ENCODE peak calls at places on chromosomes 16 and 17, in four cellular contexts. P is ovary, C is transverse colon, S is stomach. Q is an unnamed sample. For H3K36me3, the result is how much of the 10 kb centered on the place peaks cover.

GRCh38 chr16:25692734-25693508 is 1.2 kb downstream of the HS3ST4 start:
- DNase-seq in P (no peak), C (no peak), S (no peak), Q (no peak)

GRCh38 chr17:67051837-67052236 is 7.5 kb downstream of the CACNG1 start:
- DNase-seq in P (no peak), C (no peak), S (no peak), Q (no peak)

GRCh38 chr17:60395508-60396065 is 3.7 kb upstream of the USP32 start:
- DNase-seq in P (no peak), C (no peak), S (no peak), Q (no peak)

GRCh38 chr17:40038882-40039513 is 15.2 kb downstream of the MED24 start:
- DNase-seq in P (peak), C (peak), S (peak), Q (peak)

GRCh38 chr16:70685938-70686375 is at the start of gene MTSS2:
- DNase-seq in P (peak), C (peak), S (peak), Q (peak)

GRCh38 chr17:19900809-19901208 is 33.1 kb upstream of the ULK2 start:
- DNase-seq in P (no peak), C (no peak), S (no peak), Q (no peak)

GRCh38 chr17:70054961-70055360 is 20.1 kb upstream of the KCNJ16 start:
- DNase-seq in P (no peak), C (no peak), S (no peak), Q (no peak)

GRCh38 chr17:78687125-78687524 is 94.9 kb downstream of the CYTH1 start:
- DNase-seq in P (no peak), C (no peak), S (no peak), Q (no peak)

GRCh38 chr16:50685456-50686058 is 4.4 kb upstream of the SNX20 start:
- DNase-seq in P (no peak), C (no peak), S (no peak), Q (no peak)

GRCh38 chr16:17339764-17340541 is 130.8 kb downstream of the XYLT1 start:
- DNase-seq in P (no peak), C (peak), S (peak), Q (no peak)

GRCh38 chr17:32929588-32929987 is 1.6 kb downstream of the TMEM98 start:
- DNase-seq in P (no peak), C (no peak), S (no peak), Q (no peak)

GRCh38 chr16:56190903-56191806 is at the start of gene GNAO1:
- DNase-seq in P (peak), C (peak), S (peak), Q (peak)

GRCh38 chr17:10109146-10109545 is 89.3 kb downstream of the GAS7 start:
- DNase-seq in P (no peak), C (no peak), S (no peak), Q (no peak)

GRCh38 chr16:53872248-53873221 is 168.6 kb downstream of the FTO start:
- DNase-seq in P (no peak), C (no peak), S (no peak), Q (no peak)

GRCh38 chr17:34241062-34241461 is 14.0 kb upstream of the CCL2 start:
- DNase-seq in P (no peak), C (peak), S (peak), Q (no peak)

GRCh38 chr16:49857423-49858181 is 1.7 kb upstream of the ZNF423 start:
- DNase-seq in P (peak), C (peak), S (peak), Q (no peak)

GRCh38 chr17:3594056-3594810 is 15.0 kb downstream of the TRPV1 start:
- DNase-seq in P (peak), C (no peak), S (no peak), Q (no peak)

GRCh38 chr16:69937465-69937951 is 13.6 kb upstream of the CLEC18A start:
- DNase-seq in P (no peak), C (no peak), S (no peak), Q (peak)

GRCh38 chr17:7840875-7841274 is 6.9 kb downstream of the KDM6B start:
- DNase-seq in P (no peak), C (no peak), S (no peak), Q (no peak)

GRCh38 chr17:7842950-7843535 is 9.0 kb downstream of the KDM6B start:
- DNase-seq in P (no peak), C (peak), S (peak), Q (no peak)

GRCh38 chr17:7841309-7841621 is 7.2 kb downstream of the KDM6B start:
- DNase-seq in P (no peak), C (no peak), S (no peak), Q (no peak)

GRCh38 chr17:7842380-7842949 is 8.4 kb downstream of the KDM6B start:
- DNase-seq in P (peak), C (peak), S (peak), Q (peak)

DNA sequence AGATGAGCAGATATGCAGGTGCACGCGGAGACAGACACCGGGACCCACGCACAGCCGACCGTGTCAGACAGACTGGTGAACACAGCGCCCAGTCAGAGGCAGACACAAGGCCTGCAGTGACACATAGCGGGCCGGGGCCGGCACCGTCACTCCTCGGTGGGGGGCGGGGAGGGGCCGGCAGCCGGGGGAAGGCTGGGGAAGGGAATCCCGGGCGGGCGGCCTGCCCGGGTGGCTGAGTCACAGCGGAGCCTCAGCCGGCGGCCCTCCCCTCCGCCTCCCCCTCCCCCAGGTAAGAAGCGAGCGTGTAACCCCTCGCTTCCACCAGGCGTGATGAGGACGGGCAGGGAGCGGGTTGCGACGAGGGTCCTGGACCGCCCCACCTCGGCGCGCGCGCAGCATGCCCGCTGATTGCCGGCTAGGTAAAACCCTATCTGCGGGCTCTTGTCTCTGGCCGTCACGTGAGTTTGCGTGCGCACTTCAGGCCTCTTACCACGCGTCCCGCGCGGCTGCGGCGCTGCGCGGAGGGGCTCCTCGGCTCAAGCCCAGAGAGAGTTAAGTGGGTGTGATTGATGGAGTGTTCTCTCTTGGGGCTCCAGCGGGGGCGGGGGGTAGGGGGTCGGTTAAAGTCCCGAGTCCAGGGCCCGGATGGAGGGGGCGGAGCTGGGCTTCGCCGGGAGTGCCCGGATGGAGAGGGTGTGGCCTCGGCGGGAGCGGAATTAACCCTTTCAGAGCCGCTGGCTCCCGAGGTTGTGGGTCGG is 7.8 kb downstream of the KDM6B start:
- DNase-seq in P (peak), C (peak), S (peak), Q (peak)
- TF ChIP-seq EP300 in P (no peak), C (no peak), S (no peak), Q (no peak)

GRCh38 chr16:3482659-3483241 is 12.5 kb downstream of the C16orf90 start:
- DNase-seq in P (no peak), C (no peak), S (no peak), Q (no peak)
- H3K36me3 ChIP-seq in P (under half), C (half or more), S (half or more), Q (half or more)

DNA sequence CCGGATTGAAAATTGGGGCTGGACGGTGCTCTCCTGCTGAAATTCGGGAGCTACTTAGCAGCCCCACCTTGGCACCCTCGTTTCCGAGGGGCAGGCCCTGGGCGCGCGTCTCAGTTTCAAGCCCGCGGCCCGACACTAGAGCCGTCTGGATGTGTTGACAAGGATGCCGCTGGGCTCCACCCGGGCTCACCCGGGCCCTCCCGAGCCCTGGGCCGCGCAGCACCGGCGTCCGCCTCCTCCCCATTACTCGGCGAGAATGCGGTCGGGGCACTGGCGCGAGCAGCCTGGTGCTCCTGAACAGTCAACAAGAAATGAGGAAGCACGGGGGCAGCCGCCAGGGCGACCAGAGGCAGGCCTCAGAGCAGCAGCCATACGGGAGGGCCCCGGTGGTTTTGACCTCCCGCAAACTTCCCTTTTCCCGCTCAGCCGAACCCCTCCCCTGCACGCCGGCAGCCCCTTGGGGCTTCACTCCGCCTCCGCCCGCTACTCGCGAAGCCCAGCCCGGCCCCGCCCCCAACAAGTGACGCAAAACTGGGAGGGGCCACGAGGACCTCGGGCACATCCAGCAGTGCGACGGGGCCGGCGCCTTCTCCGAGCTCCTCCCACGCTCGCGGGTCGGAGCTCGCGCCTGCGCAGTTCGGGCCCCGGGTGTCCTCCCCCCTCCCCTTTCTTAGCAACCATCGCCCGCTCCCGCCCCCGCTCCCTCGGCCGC is 447 bp upstream of the SEC14L1 start:
- DNase-seq in P (peak), C (peak), S (peak), Q (peak)
- TF ChIP-seq EP300 in P (peak), C (no peak), S (no peak), Q (no peak)

GRCh38 chr17:55688057-55688456 is 34.6 kb downstream of the TMEM100 start:
- DNase-seq in P (no peak), C (no peak), S (no peak), Q (no peak)
- H3K36me3 ChIP-seq in P (under half), C (under half), S (under half), Q (under half)

GRCh38 chr16:89358030-89359005 is 132.0 kb downstream of the ANKRD11 start:
- DNase-seq in P (no peak), C (peak), S (no peak), Q (no peak)
- TF ChIP-seq EP300 in P (no peak), C (no peak), S (no peak), Q (no peak)

GRCh38 chr17:58510075-58510474 is 4.4 kb downstream of the MTMR4 start:
- DNase-seq in P (no peak), C (no peak), S (no peak), Q (no peak)
- H3K36me3 ChIP-seq in P (under half), C (half or more), S (half or more), Q (half or more)

DNA sequence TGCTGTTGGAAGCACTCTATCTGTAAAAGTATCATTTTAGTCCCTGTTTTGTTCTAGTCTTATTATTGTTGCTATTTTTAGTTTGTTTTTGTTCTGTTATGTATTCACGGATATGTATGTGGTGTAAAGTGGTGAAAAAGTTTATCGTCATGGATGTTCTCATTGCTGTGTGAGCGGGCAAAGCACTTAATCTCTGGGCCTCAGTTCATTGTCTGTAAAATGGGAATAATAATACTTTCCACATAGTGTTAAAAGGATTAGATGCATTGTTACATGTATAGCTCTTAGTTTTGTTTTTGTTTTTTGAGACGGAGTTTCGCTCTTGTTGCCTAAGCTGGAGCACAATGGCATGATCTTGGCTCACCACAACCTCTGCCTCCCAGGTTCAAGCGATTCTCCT is 19.8 kb downstream of the TAOK1 start:
- DNase-seq in P (no peak), C (no peak), S (no peak), Q (no peak)
- TF ChIP-seq EP300 in P (no peak), C (no peak), S (no peak), Q (no peak)

GRCh38 chr17:44436336-44436735 is 46.9 kb upstream of the ITGA2B start:
- DNase-seq in P (no peak), C (no peak), S (no peak), Q (no peak)
- H3K36me3 ChIP-seq in P (under half), C (under half), S (half or more), Q (under half)

DNA sequence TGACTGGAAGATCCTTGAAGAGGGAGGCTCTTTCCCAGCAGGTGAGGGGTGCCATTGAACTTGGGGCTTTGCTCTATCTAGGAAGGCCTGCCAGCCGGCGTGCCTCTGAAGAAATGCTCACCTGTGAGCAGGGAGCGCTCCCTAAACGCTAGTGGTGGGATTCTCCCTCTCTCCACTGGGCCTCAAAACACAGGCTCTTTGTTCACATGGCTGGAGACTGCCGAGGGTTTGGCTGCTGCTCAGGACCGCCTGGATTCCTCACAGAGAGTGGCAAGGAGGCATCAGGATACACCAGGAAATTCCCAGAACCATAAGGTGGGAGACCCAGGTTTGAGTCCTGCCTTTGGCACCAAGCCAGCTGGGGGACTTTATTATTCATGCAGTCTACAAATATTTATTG is 17.6 kb upstream of the TMEM11 start:
- DNase-seq in P (no peak), C (no peak), S (no peak), Q (no peak)
- TF ChIP-seq EP300 in P (no peak), C (no peak), S (no peak), Q (no peak)

GRCh38 chr17:82920715-82921114 is 80.9 kb upstream of the ZNF750 start:
- DNase-seq in P (no peak), C (no peak), S (no peak), Q (no peak)
- H3K36me3 ChIP-seq in P (under half), C (under half), S (half or more), Q (under half)